ENCODE peak calls at places on chromosomes 4 and X, in six cellular contexts. One of them, this sample, is unnamed.

GRCh38 chrX:119007189-119007770 is 32.9 kb downstream of the LONRF3 start:
- DNase-seq in K562: no peak
- DNase-seq in H1: no peak
- DNase-seq in GM12878: no peak
- DNase-seq in HCT116: no peak
- DNase-seq in HepG2: no peak
- DNase-seq in this sample: no peak

GRCh38 chrX:53594354-53594753 is 92.2 kb downstream of the HUWE1 start:
- DNase-seq in K562: no peak
- DNase-seq in H1: no peak
- DNase-seq in GM12878: no peak
- DNase-seq in HCT116: no peak
- DNase-seq in HepG2: peak
- DNase-seq in this sample: no peak

GRCh38 chr4:145716200-145716599 is 36.3 kb downstream of the C4orf51 start:
- DNase-seq in K562: no peak
- DNase-seq in H1: no peak
- DNase-seq in GM12878: no peak
- DNase-seq in HCT116: no peak
- DNase-seq in HepG2: no peak
- DNase-seq in this sample: no peak

GRCh38 chrX:110436497-110436896 is 77.8 kb downstream of the RTL9 start:
- DNase-seq in K562: no peak
- DNase-seq in H1: no peak
- DNase-seq in GM12878: no peak
- DNase-seq in HCT116: no peak
- DNase-seq in HepG2: no peak
- DNase-seq in this sample: no peak

GRCh38 chrX:104335765-104336164 is 81.0 kb upstream of the ESX1 start:
- DNase-seq in K562: no peak
- DNase-seq in H1: no peak
- DNase-seq in GM12878: no peak
- DNase-seq in HCT116: no peak
- DNase-seq in HepG2: no peak
- DNase-seq in this sample: no peak

GRCh38 chr4:8855781-8856245 is 15.8 kb downstream of the HMX1 start:
- DNase-seq in K562: no peak
- DNase-seq in H1: no peak
- DNase-seq in GM12878: no peak
- DNase-seq in HCT116: no peak
- DNase-seq in HepG2: no peak
- DNase-seq in this sample: no peak

GRCh38 chr4:42719257-42719656 is 62.4 kb upstream of the ATP8A1 start:
- DNase-seq in K562: no peak
- DNase-seq in H1: no peak
- DNase-seq in GM12878: no peak
- DNase-seq in HCT116: no peak
- DNase-seq in HepG2: no peak
- DNase-seq in this sample: no peak

GRCh38 chr4:2066571-2067445 is 7.7 kb downstream of the NAT8L start:
- DNase-seq in K562: no peak
- DNase-seq in H1: no peak
- DNase-seq in GM12878: no peak
- DNase-seq in HCT116: no peak
- DNase-seq in HepG2: no peak
- DNase-seq in this sample: peak

GRCh38 chr4:17218801-17219200 is 293.1 kb downstream of the QDPR start:
- DNase-seq in K562: no peak
- DNase-seq in H1: no peak
- DNase-seq in GM12878: no peak
- DNase-seq in HCT116: no peak
- DNase-seq in HepG2: no peak
- DNase-seq in this sample: peak

GRCh38 chrX:14015294-14015693 is 14.4 kb downstream of the GEMIN8 start:
- DNase-seq in K562: no peak
- DNase-seq in H1: no peak
- DNase-seq in GM12878: no peak
- DNase-seq in HCT116: no peak
- DNase-seq in HepG2: no peak
- DNase-seq in this sample: no peak

GRCh38 chr4:155822572-155822971 is 43.5 kb downstream of the ASIC5 start:
- DNase-seq in K562: no peak
- DNase-seq in H1: no peak
- DNase-seq in GM12878: no peak
- DNase-seq in HCT116: no peak
- DNase-seq in HepG2: no peak
- DNase-seq in this sample: no peak

GRCh38 chrX:95893632-95894031 is 791.0 kb upstream of the DIAPH2 start:
- DNase-seq in K562: no peak
- DNase-seq in H1: no peak
- DNase-seq in GM12878: no peak
- DNase-seq in HCT116: no peak
- DNase-seq in HepG2: no peak
- DNase-seq in this sample: no peak

GRCh38 chr4:153217440-153217839 is 13.2 kb downstream of the TRIM2 start:
- DNase-seq in K562: no peak
- DNase-seq in H1: no peak
- DNase-seq in GM12878: no peak
- DNase-seq in HCT116: no peak
- DNase-seq in HepG2: no peak
- DNase-seq in this sample: no peak

GRCh38 chrX:132615396-132616131 is 126.7 kb upstream of the MBNL3 start:
- DNase-seq in K562: peak
- DNase-seq in H1: peak
- DNase-seq in GM12878: no peak
- DNase-seq in HCT116: peak
- DNase-seq in HepG2: peak
- DNase-seq in this sample: no peak

GRCh38 chr4:105924341-105924740 is 29.1 kb downstream of the NPNT start:
- DNase-seq in K562: no peak
- DNase-seq in H1: no peak
- DNase-seq in GM12878: no peak
- DNase-seq in HCT116: no peak
- DNase-seq in HepG2: no peak
- DNase-seq in this sample: no peak

DNA sequence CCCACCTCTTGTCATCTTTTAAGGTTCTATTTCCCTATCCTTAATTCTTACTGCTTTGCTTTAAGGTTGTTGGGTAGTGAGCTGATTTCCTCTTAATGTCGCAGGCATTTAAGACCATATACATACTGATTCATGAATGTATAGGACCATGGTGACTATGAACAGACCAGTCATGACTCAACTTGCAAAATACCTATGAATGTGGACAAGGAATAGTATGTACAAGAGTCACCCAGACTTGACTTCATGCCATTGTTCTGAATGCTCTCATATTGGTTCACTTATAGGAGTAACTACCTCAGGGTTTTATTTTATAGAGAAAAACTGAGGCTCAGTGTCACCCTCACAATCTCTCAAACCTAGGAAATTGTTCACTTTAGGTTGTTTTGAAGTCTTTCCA is 44.3 kb downstream of the CCNG2 start:
- DNase-seq in K562: no peak
- DNase-seq in H1: no peak
- DNase-seq in GM12878: no peak
- DNase-seq in HCT116: no peak
- DNase-seq in HepG2: no peak
- DNase-seq in this sample: no peak
- TF ChIP-seq JUND in K562: no peak
- TF ChIP-seq JUND in H1: no peak
- TF ChIP-seq JUND in GM12878: no peak
- TF ChIP-seq JUND in HCT116: no peak
- TF ChIP-seq JUND in HepG2: no peak
- TF ChIP-seq JUND in this sample: no peak

GRCh38 chrX:10617186-10617963 is 3.0 kb downstream of the MID1 start:
- DNase-seq in K562: no peak
- DNase-seq in H1: no peak
- DNase-seq in GM12878: no peak
- DNase-seq in HCT116: no peak
- DNase-seq in HepG2: no peak
- DNase-seq in this sample: no peak
- H2AFZ ChIP-seq in K562: no peak
- H2AFZ ChIP-seq in H1: no peak
- H2AFZ ChIP-seq in GM12878: no peak
- H2AFZ ChIP-seq in HCT116: no peak
- H2AFZ ChIP-seq in HepG2: no peak
- H2AFZ ChIP-seq in this sample: no peak

DNA sequence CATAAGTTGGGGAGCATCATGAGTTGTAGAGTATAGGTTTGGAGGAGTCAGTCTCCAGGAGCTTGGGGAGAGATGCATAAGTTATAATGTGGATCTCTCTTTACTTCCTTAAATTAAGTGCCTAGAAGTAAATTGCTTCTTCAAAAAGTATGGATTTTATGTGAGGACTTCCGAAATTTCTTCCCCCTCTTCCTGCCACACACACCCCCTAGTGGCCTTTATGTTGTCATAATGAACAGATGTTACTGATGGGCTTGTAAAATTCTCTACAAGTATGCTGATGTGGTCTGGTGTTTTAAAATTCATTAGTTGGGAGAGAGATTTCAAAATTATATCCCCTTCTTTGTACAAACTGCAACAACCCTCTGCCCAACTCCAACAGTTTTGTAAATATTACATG is 2.3 kb upstream of the METTL14 start:
- DNase-seq in K562: peak
- DNase-seq in H1: no peak
- DNase-seq in GM12878: no peak
- DNase-seq in HCT116: no peak
- DNase-seq in HepG2: peak
- DNase-seq in this sample: peak
- TF ChIP-seq CTCF in K562: peak
- TF ChIP-seq CTCF in H1: peak
- TF ChIP-seq CTCF in GM12878: peak
- TF ChIP-seq CTCF in HCT116: peak
- TF ChIP-seq CTCF in HepG2: peak
- TF ChIP-seq CTCF in this sample: peak

GRCh38 chr4:337932-338758 is 531 bp downstream of the ZNF141 start:
- DNase-seq in K562: no peak
- DNase-seq in H1: no peak
- DNase-seq in GM12878: no peak
- DNase-seq in HCT116: no peak
- DNase-seq in HepG2: no peak
- DNase-seq in this sample: no peak
- TF ChIP-seq JUND in K562: no peak
- TF ChIP-seq JUND in H1: no peak
- TF ChIP-seq JUND in GM12878: no peak
- TF ChIP-seq JUND in HCT116: no peak
- TF ChIP-seq JUND in HepG2: no peak
- TF ChIP-seq JUND in this sample: no peak

GRCh38 chr4:25937801-25938200 is 23.8 kb downstream of the SMIM20 start:
- DNase-seq in K562: no peak
- DNase-seq in H1: no peak
- DNase-seq in GM12878: no peak
- DNase-seq in HCT116: no peak
- DNase-seq in HepG2: no peak
- DNase-seq in this sample: no peak
- H2AFZ ChIP-seq in K562: no peak
- H2AFZ ChIP-seq in H1: no peak
- H2AFZ ChIP-seq in GM12878: no peak
- H2AFZ ChIP-seq in HCT116: no peak
- H2AFZ ChIP-seq in HepG2: no peak
- H2AFZ ChIP-seq in this sample: peak

GRCh38 chr4:48949086-48949485 is 37.0 kb upstream of the CWH43 start:
- DNase-seq in K562: no peak
- DNase-seq in H1: no peak
- DNase-seq in GM12878: no peak
- DNase-seq in HCT116: no peak
- DNase-seq in HepG2: no peak
- DNase-seq in this sample: no peak
- TF ChIP-seq CTCF in K562: no peak
- TF ChIP-seq CTCF in H1: no peak
- TF ChIP-seq CTCF in GM12878: no peak
- TF ChIP-seq CTCF in HCT116: no peak
- TF ChIP-seq CTCF in HepG2: no peak
- TF ChIP-seq CTCF in this sample: no peak

DNA sequence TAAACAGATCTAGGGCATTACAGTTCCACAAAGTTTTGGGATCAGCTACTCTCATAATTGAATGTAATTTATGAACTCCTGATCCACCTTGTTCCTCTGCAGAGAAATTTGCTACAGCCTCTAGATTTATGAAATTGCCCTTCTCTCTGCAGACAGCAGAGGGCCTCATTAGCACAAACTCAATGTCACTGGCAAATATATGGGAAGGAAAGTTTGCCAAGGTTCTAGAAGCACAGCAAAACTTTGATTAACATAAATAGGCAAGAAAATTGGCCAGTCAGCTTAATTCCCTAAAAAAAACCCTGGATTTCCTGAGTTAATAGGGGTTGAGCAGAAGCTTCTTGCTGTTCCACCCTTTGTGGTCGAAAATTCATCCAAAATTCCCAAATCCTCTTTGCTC is 31.5 kb downstream of the PRPS1 start:
- DNase-seq in K562: peak
- DNase-seq in H1: no peak
- DNase-seq in GM12878: no peak
- DNase-seq in HCT116: no peak
- DNase-seq in HepG2: peak
- DNase-seq in this sample: peak
- TF ChIP-seq JUND in K562: no peak
- TF ChIP-seq JUND in H1: no peak
- TF ChIP-seq JUND in GM12878: no peak
- TF ChIP-seq JUND in HCT116: no peak
- TF ChIP-seq JUND in HepG2: no peak
- TF ChIP-seq JUND in this sample: no peak

GRCh38 chrX:136961594-136962135 is 72.1 kb downstream of the GPR101 start:
- DNase-seq in K562: peak
- DNase-seq in H1: no peak
- DNase-seq in GM12878: no peak
- DNase-seq in HCT116: no peak
- DNase-seq in HepG2: no peak
- DNase-seq in this sample: no peak
- H2AFZ ChIP-seq in K562: no peak
- H2AFZ ChIP-seq in H1: no peak
- H2AFZ ChIP-seq in GM12878: no peak
- H2AFZ ChIP-seq in HCT116: no peak
- H2AFZ ChIP-seq in HepG2: no peak
- H2AFZ ChIP-seq in this sample: no peak

This sample was measured in SK-N-SH.